ENCODE peak calls at places on chromosomes 2 and 18, in ten cellular contexts. C is GM12891; N is occipital lobe; M is right cardiac atrium; I is Kasumi-1; V is SK-N-SH; X is KBM-7; S is endothelial cell; A is hepatic stellate cell; O is activated CD4-positive, alpha-beta T cell treated with anti-CD3 and anti-CD28 coated beads for 48 hours. D is an unnamed sample.

GRCh38 chr2:50125230-50125629 is 906.7 kb downstream of the NRXN1 start:
- DNase-seq in C (no peak), N (no peak), M (no peak), I (no peak), V (no peak), X (no peak), S (no peak), A (no peak), O (no peak), D (no peak)

GRCh38 chr18:47168913-47169312 is 7.3 kb downstream of the IER3IP1 start:
- DNase-seq in C (no peak), N (no peak), M (no peak), I (no peak), V (no peak), X (peak; percentile 8), S (no peak), A (no peak), O (no peak), D (no peak)

GRCh38 chr2:28604284-28604843 is 108.5 kb downstream of the PLB1 start:
- DNase-seq in C (no peak), N (no peak), M (no peak), I (no peak), V (no peak), X (no peak), S (no peak), A (no peak), O (no peak), D (no peak)

GRCh38 chr2:6310186-6310909 is 555.4 kb downstream of the CMPK2 start:
- DNase-seq in C (no peak), N (no peak), M (no peak), I (no peak), V (peak; percentile 73), X (no peak), S (no peak), A (no peak), O (no peak), D (no peak)

GRCh38 chr2:160582481-160583161 is 89.0 kb upstream of the RBMS1 start:
- DNase-seq in C (no peak), N (no peak), M (no peak), I (no peak), V (no peak), X (no peak), S (no peak), A (peak; percentile 32), O (no peak), D (no peak)

GRCh38 chr18:55251186-55251995 is 292.1 kb upstream of the CCDC68 start:
- DNase-seq in C (no peak), N (no peak), M (no peak), I (no peak), V (no peak), X (no peak), S (no peak), A (no peak), O (no peak), D (no peak)

GRCh38 chr2:202813387-202813786 is 58.2 kb downstream of the ICA1L start:
- DNase-seq in C (no peak), N (no peak), M (no peak), I (no peak), V (no peak), X (no peak), S (no peak), A (no peak), O (no peak), D (no peak)

GRCh38 chr2:221097568-221097915 is 474.6 kb downstream of the EPHA4 start:
- DNase-seq in C (no peak), N (no peak), M (no peak), I (no peak), V (no peak), X (no peak), S (no peak), A (no peak), O (no peak), D (no peak)

GRCh38 chr2:70248810-70249438 is 496 bp upstream of the TIA1 start:
- DNase-seq in C (no peak), N (peak; percentile 89), M (no peak), I (peak; percentile 84), V (no peak), X (peak; percentile 95), S (peak; percentile 90), A (no peak), O (peak; percentile 98), D (no peak)

GRCh38 chr2:241391892-241392665 is 36.0 kb downstream of the FARP2 start:
- DNase-seq in C (no peak), N (no peak), M (no peak), I (peak; percentile 6), V (peak; percentile 17), X (peak; percentile 27), S (peak; percentile 27), A (peak; percentile 50), O (no peak), D (no peak)

D was measured in GM18507.